ENCODE peak calls at places on chromosomes 16 and 17, in ten cellular contexts. P, L, B, S, Q, O, R, N, I and A are unnamed samples.

GRCh38 chr16:67748791-67749282 is 29.7 kb upstream of the GFOD2 start:
- DNase-seq in P (no peak), L (no peak), B (no peak), S (no peak), Q (no peak), O (no peak), R (no peak), N (no peak), I (no peak), A (no peak)

GRCh38 chr17:17693253-17693954 is 12.1 kb downstream of the RAI1 start:
- DNase-seq in P (no peak), L (no peak), B (peak; percentile 53), S (no peak), Q (peak; percentile 56), O (peak; percentile 46), R (peak; percentile 65), N (peak; percentile 45), I (peak; percentile 65), A (no peak)

GRCh38 chr16:76303637-76304314 is 26.6 kb downstream of the CNTNAP4 start:
- DNase-seq in P (no peak), L (no peak), B (no peak), S (no peak), Q (no peak), O (no peak), R (no peak), N (no peak), I (no peak), A (no peak)

GRCh38 chr17:45906927-45907622 is 12.7 kb downstream of the MAPT start:
- DNase-seq in P (no peak), L (no peak), B (no peak), S (no peak), Q (no peak), O (no peak), R (no peak), N (no peak), I (no peak), A (no peak)

GRCh38 chr16:84055366-84055765 is 12.8 kb upstream of the SLC38A8 start:
- DNase-seq in P (no peak), L (no peak), B (no peak), S (no peak), Q (peak; percentile 16), O (peak; percentile 11), R (peak; percentile 53), N (no peak), I (no peak), A (no peak)

GRCh38 chr16:383326-384020 is 1.7 kb upstream of the PGAP6 start:
- DNase-seq in P (no peak), L (peak; percentile 37), B (no peak), S (peak; percentile 93), Q (no peak), O (no peak), R (peak; percentile 20), N (no peak), I (no peak), A (no peak)

GRCh38 chr17:2484876-2485275 is 26.8 kb downstream of the METTL16 start:
- DNase-seq in P (no peak), L (no peak), B (no peak), S (no peak), Q (no peak), O (no peak), R (no peak), N (no peak), I (no peak), A (no peak)

GRCh38 chr17:82244413-82245140 is 15.7 kb downstream of the SLC16A3 start:
- DNase-seq in P (no peak), L (no peak), B (no peak), S (peak; percentile 29), Q (peak; percentile 61), O (peak; percentile 69), R (no peak), N (peak; percentile 29), I (peak; percentile 19), A (no peak)

GRCh38 chr16:30004811-30005242 is 6.0 kb downstream of the DOC2A start:
- DNase-seq in P (no peak), L (no peak), B (no peak), S (no peak), Q (no peak), O (no peak), R (no peak), N (no peak), I (no peak), A (no peak)

GRCh38 chr16:86292942-86293341 is 217.4 kb upstream of the FOXF1 start:
- DNase-seq in P (no peak), L (no peak), B (no peak), S (no peak), Q (no peak), O (no peak), R (no peak), N (no peak), I (no peak), A (no peak)

GRCh38 chr16:89431158-89431584 is 59.2 kb downstream of the ANKRD11 start:
- DNase-seq in P (no peak), L (no peak), B (no peak), S (no peak), Q (no peak), O (no peak), R (no peak), N (no peak), I (no peak), A (peak; percentile 95)

GRCh38 chr16:12214509-12214908 is 238.0 kb downstream of the SNX29 start:
- DNase-seq in P (no peak), L (no peak), B (no peak), S (no peak), Q (no peak), O (no peak), R (no peak), N (no peak), I (no peak), A (no peak)

GRCh38 chr17:77580956-77581355 is 377.5 kb upstream of the TNRC6C start:
- DNase-seq in P (no peak), L (no peak), B (no peak), S (no peak), Q (no peak), O (no peak), R (no peak), N (no peak), I (no peak), A (no peak)

GRCh38 chr17:77579717-77580116 is 378.8 kb upstream of the TNRC6C start:
- DNase-seq in P (no peak), L (no peak), B (no peak), S (no peak), Q (no peak), O (no peak), R (no peak), N (no peak), I (no peak), A (no peak)

GRCh38 chr17:77579131-77579530 is 379.4 kb upstream of the TNRC6C start:
- DNase-seq in P (no peak), L (no peak), B (no peak), S (no peak), Q (no peak), O (no peak), R (no peak), N (no peak), I (no peak), A (no peak)

GRCh38 chr17:77580531-77580930 is 378.0 kb upstream of the TNRC6C start:
- DNase-seq in P (no peak), L (no peak), B (no peak), S (no peak), Q (no peak), O (no peak), R (no peak), N (no peak), I (no peak), A (no peak)

DNA sequence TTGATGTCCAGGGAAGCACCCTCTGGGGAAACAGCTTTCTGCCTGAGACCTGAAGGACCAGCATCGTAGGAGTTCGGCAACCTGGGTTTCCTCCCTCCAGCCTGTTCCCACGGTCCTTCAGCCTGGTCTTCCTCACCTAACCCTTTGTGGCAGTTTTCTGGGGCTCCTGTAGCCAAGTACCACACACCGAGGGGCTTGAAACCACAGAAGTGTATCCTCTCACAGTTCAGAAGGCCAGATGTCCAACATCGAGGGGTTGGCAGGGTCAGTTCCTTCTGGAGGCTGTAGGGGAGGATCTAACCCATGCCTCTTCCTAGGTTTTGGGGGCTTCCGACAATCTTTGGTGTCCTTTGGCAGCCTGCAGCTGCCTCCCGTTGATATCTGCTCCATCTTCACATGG is 381.0 kb upstream of the TNRC6C start:
- DNase-seq in P (no peak), L (no peak), B (no peak), S (no peak), Q (no peak), O (no peak), R (no peak), N (no peak), I (no peak), A (no peak)
- H3K27ac ChIP-seq in P (no peak overlapping the region), L (no peak overlapping the region), B (no peak overlapping the region), S (no peak overlapping the region), Q (no peak overlapping the region), O (no peak overlapping the region), R (no peak overlapping the region), N (no peak overlapping the region), I (no peak overlapping the region), A (no peak overlapping the region)

DNA sequence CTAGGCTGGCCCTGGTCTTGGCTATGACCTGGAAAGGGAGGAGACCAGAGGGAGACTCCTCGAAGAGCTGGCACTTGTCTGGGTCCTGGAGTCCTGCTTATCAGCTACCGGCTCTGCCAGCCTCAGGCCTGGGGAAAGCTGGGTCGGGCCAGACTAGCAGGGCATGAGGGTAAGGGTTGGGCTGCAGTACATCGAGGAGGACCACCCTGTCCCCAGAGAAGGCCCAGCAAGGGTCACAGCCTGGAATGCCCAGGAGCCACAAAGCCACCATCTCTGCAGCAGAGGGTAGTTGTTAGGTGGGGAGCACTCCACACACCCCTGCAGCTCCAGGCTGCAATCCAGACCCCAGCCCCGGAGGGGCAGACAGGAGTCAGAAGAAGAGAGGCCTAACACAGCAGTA is 54.0 kb downstream of the SLC6A2 start:
- DNase-seq in P (no peak), L (no peak), B (no peak), S (no peak), Q (no peak), O (no peak), R (no peak), N (no peak), I (no peak), A (no peak)
- H3K27ac ChIP-seq in P (no peak overlapping the region), L (no peak overlapping the region), B (no peak overlapping the region), S (no peak overlapping the region), Q (no peak overlapping the region), O (no peak overlapping the region), R (no peak overlapping the region), N (no peak overlapping the region), I (no peak overlapping the region), A (no peak overlapping the region)

DNA sequence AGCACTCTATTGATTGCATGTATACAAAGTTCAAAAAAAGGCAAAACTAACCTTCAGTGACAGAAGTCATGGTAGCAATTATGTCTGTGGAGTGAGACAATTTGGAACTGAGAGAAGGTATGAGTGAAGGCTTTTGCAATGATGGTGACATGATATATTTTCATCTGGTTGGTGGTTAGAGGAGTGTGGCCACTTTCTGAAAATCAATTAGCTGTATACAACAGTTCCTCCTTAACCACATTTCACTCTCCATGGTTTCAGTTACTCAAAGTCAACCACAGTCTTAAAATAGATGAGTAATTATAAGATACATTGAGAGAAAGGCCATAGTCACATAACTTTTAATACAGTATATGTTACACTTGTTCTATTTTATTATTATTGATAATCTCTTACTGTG is 26.2 kb downstream of the ADAMTS18 start:
- DNase-seq in P (no peak), L (no peak), B (no peak), S (no peak), Q (no peak), O (no peak), R (no peak), N (no peak), I (no peak), A (no peak)
- H3K27ac ChIP-seq in P (peak overlapping the region; percentile 34), L (no peak overlapping the region), B (no peak overlapping the region), S (no peak overlapping the region), Q (no peak overlapping the region), O (no peak overlapping the region), R (no peak overlapping the region), N (no peak overlapping the region), I (no peak overlapping the region), A (no peak overlapping the region)

GRCh38 chr17:68463211-68463990 is 6.1 kb upstream of the WIPI1 start:
- DNase-seq in P (no peak), L (no peak), B (no peak), S (no peak), Q (no peak), O (no peak), R (no peak), N (no peak), I (no peak), A (no peak)
- H3K27ac ChIP-seq in P (no peak overlapping the region), L (no peak overlapping the region), B (no peak overlapping the region), S (no peak overlapping the region), Q (no peak overlapping the region), O (peak overlapping the region; percentile 16), R (peak overlapping the region; percentile 44), N (no peak overlapping the region), I (no peak overlapping the region), A (no peak overlapping the region)